ENCODE peak calls at places on chromosomes 12 and 14, in eight cellular contexts. T, E, I, B, L, P, G and C are unnamed samples. For H3K4me1, the result is how much of the 10 kb centered on the place peaks cover.

GRCh38 chr14:23068792-23069412 is 11.6 kb upstream of the CDH24 start:
- DNase-seq in T (peak), E (peak), I (peak), B (peak), L (peak), P (peak), G (peak), C (peak)

GRCh38 chr12:124592050-124592449 is 24.6 kb upstream of the NCOR2 start:
- DNase-seq in T (no peak), E (no peak), I (peak), B (no peak), L (no peak), P (no peak), G (no peak), C (peak)

GRCh38 chr12:133203344-133204263 is 22.3 kb downstream of the ZNF268 start:
- DNase-seq in T (no peak), E (no peak), I (peak), B (no peak), L (no peak), P (no peak), G (no peak), C (no peak)

GRCh38 chr14:92401561-92401960 is 78.6 kb downstream of the SLC24A4 start:
- DNase-seq in T (no peak), E (no peak), I (no peak), B (no peak), L (no peak), P (no peak), G (no peak), C (no peak)

GRCh38 chr12:121223283-121223946 is 13.5 kb downstream of the P2RX4 start:
- DNase-seq in T (no peak), E (no peak), I (no peak), B (no peak), L (peak), P (peak), G (no peak), C (no peak)

GRCh38 chr12:123075591-123076171 is 75.2 kb downstream of the PITPNM2 start:
- DNase-seq in T (peak), E (no peak), I (no peak), B (no peak), L (peak), P (peak), G (peak), C (no peak)

GRCh38 chr12:128844031-128844635 is 9.1 kb upstream of the GLT1D1 start:
- DNase-seq in T (no peak), E (no peak), I (no peak), B (no peak), L (no peak), P (no peak), G (peak), C (no peak)

GRCh38 chr12:82366182-82366581 is 7.9 kb downstream of the METTL25 start:
- DNase-seq in T (peak), E (no peak), I (peak), B (no peak), L (no peak), P (no peak), G (no peak), C (no peak)

GRCh38 chr12:96218989-96219678 is 25.0 kb downstream of the ELK3 start:
- DNase-seq in T (no peak), E (no peak), I (no peak), B (no peak), L (no peak), P (no peak), G (no peak), C (no peak)

GRCh38 chr12:96220902-96221301 is 26.7 kb downstream of the ELK3 start:
- DNase-seq in T (no peak), E (no peak), I (peak), B (no peak), L (no peak), P (no peak), G (no peak), C (no peak)

GRCh38 chr12:96221391-96221790 is 27.2 kb downstream of the ELK3 start:
- DNase-seq in T (no peak), E (no peak), I (no peak), B (no peak), L (no peak), P (no peak), G (no peak), C (no peak)

GRCh38 chr12:96215933-96216273 is 21.7 kb downstream of the ELK3 start:
- DNase-seq in T (no peak), E (no peak), I (no peak), B (no peak), L (no peak), P (no peak), G (peak), C (no peak)

DNA sequence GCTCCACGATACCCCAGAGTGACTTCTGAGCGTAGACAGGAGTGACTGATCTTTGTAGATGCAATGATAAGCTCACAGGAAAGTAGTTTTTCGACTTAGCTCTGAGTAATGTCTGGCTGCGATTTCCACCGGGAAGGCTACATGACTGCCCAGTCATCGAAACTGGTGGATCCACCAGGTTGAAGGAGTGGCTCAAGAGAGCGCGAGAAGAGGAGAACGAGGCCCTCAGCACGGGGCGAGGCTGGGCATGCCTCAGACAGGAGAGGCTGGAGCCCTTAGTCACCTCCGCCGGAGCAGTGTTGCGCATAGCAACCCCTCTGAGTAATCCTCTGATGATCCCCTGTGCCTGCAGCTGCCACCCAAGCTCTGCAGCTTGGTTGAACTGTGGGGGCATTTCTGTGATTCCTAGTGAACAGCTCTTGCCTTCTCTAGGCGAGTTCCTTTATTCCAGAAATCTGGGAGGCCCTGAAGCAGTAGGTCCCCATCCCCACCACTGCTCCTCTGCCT is 25.6 kb downstream of the ELK3 start:
- DNase-seq in T (peak), E (peak), I (peak), B (no peak), L (no peak), P (no peak), G (peak), C (peak)
- H3K4me1 ChIP-seq in T (under half), E (under half), I (under half), B (under half), L (under half), P (under half), G (under half), C (half or more)

GRCh38 chr14:77008541-77008940 is 20.0 kb downstream of the IRF2BPL start:
- DNase-seq in T (no peak), E (no peak), I (no peak), B (no peak), L (no peak), P (no peak), G (peak), C (no peak)

GRCh38 chr14:77006127-77006526 is 22.4 kb downstream of the IRF2BPL start:
- DNase-seq in T (no peak), E (no peak), I (no peak), B (no peak), L (no peak), P (no peak), G (no peak), C (no peak)

GRCh38 chr14:77009014-77009413 is 19.5 kb downstream of the IRF2BPL start:
- DNase-seq in T (no peak), E (no peak), I (no peak), B (no peak), L (no peak), P (no peak), G (no peak), C (no peak)

GRCh38 chr14:77007339-77007974 is 21.1 kb downstream of the IRF2BPL start:
- DNase-seq in T (no peak), E (no peak), I (no peak), B (no peak), L (no peak), P (no peak), G (no peak), C (no peak)

DNA sequence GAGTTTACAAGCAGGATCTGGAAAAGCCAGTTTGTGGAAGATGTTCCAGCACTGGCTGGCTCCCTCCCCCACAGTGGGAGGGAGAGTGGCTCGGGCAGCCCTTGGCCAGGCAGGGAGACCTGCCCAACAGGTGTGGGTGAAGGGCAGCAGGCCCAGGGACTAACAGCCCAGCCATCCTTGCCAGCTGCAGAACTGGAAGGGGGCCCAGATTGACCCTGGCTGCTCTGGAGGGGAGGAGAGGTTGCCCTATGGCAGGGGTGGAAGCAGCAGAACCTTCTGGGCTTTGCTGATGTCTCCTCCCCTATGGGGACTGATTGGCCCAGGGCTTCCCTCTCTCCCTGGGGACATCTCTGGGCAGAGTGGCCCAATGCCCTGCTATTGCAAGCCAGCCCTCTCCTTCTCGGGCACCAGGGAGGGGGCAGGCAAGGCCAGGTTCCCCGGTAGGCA is 20.5 kb downstream of the IRF2BPL start:
- DNase-seq in T (no peak), E (no peak), I (no peak), B (no peak), L (no peak), P (peak), G (no peak), C (no peak)
- H3K4me1 ChIP-seq in T (under half), E (half or more), I (under half), B (half or more), L (under half), P (half or more), G (under half), C (under half)

DNA sequence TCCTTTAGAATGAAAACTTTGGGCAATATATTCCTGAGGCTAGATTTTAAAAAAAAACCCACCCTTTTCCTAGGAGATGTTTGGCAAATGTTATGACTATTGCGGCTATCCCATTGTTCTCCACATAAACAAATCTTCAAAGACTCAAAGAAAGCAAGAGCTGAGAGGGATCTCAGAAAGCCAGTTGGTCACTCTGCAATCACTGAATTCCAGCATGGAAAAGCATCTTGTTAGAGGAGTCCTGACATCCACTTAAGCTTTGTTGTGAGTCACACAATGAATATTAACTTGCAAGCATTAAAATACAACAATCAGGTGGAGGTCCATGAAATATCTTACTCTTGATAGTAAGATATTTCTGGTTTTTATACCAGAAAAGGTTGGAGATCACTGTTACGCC is 11.0 kb upstream of the PTPRB start:
- DNase-seq in T (no peak), E (no peak), I (no peak), B (no peak), L (no peak), P (no peak), G (no peak), C (peak)
- H3K4me1 ChIP-seq in T (under half), E (under half), I (under half), B (under half), L (under half), P (under half), G (under half), C (half or more)

DNA sequence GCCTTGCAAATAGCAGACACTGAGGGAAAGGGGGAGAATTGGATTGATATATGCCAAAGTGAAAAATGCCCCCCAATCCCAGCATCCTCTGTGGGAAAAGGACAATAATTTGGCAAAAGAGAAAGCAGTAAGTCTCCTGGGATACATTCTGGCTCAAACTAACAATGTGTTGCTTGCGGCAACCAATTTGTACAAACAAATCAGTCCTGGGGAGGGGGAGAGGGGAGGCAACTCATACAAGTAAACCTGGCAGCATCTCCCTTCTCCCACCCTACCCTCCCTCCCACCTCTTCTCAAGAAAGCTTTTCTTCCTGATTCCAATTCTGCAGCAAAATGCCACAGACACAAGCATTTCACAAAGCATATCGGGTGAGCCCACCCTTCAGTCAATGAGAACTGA is 57.0 kb downstream of the STON2 start:
- DNase-seq in T (no peak), E (no peak), I (no peak), B (no peak), L (no peak), P (no peak), G (no peak), C (no peak)
- H3K4me1 ChIP-seq in T (under half), E (under half), I (under half), B (under half), L (under half), P (under half), G (under half), C (under half)

GRCh38 chr14:96511667-96512066 is 9.5 kb downstream of the PAPOLA start:
- DNase-seq in T (no peak), E (no peak), I (no peak), B (no peak), L (no peak), P (no peak), G (no peak), C (no peak)

GRCh38 chr14:96511146-96511545 is 9.0 kb downstream of the PAPOLA start:
- DNase-seq in T (no peak), E (no peak), I (no peak), B (no peak), L (no peak), P (no peak), G (no peak), C (no peak)

GRCh38 chr14:96512122-96512521 is 9.9 kb downstream of the PAPOLA start:
- DNase-seq in T (no peak), E (no peak), I (no peak), B (no peak), L (no peak), P (no peak), G (no peak), C (no peak)

GRCh38 chr14:96514694-96515093 is 12.5 kb downstream of the PAPOLA start:
- DNase-seq in T (no peak), E (no peak), I (no peak), B (no peak), L (no peak), P (no peak), G (no peak), C (no peak)

DNA sequence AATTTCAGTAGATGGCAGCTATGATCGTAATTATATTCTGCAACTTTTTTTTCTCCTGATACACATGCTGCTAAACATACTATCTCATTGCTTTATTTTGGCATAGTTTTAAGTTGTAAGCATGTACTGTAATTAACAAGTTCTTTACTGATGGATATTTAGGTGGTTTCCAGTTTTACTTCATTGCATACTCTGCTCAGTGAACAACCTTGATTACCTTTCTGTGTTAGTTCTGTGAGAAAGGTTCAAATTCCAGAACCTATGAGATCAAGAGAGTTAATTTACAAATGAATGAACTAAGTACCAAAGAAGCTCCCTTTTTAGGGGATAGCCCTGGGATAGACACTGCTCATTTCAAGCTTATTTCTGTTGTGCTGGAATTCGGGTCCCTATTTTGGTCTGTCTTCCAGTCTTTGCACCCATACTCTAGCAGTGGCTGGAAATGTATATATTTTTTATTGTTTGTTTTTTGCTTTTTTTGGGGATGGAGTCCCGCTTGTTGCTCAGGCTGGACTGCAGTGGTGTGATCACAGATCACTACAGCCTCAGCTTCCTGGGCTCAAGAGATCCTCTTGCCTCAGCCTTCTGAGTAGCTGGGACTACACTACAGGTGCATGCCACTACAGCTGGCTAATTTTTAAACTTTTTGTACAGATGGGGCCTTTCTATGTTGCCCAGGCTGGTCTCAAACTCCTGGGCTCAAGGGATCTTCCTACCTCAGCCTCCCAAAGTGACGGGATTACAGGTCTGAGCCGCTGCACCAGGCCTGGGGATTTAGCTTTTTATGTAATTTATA is 10.6 kb downstream of the PAPOLA start:
- DNase-seq in T (no peak), E (no peak), I (no peak), B (no peak), L (no peak), P (no peak), G (no peak), C (no peak)
- H3K4me1 ChIP-seq in T (under half), E (under half), I (under half), B (half or more), L (under half), P (half or more), G (under half), C (under half)

GRCh38 chr12:105221588-105222325 is 14.2 kb downstream of the APPL2 start:
- DNase-seq in T (no peak), E (no peak), I (no peak), B (no peak), L (no peak), P (no peak), G (no peak), C (no peak)

GRCh38 chr12:105220929-105221290 is 15.1 kb downstream of the APPL2 start:
- DNase-seq in T (no peak), E (no peak), I (no peak), B (no peak), L (no peak), P (peak), G (no peak), C (no peak)

GRCh38 chr12:105218434-105218833 is 17.5 kb downstream of the APPL2 start:
- DNase-seq in T (no peak), E (no peak), I (no peak), B (no peak), L (no peak), P (no peak), G (no peak), C (no peak)

GRCh38 chr12:105219261-105220018 is 16.5 kb downstream of the APPL2 start:
- DNase-seq in T (no peak), E (no peak), I (peak), B (no peak), L (no peak), P (no peak), G (no peak), C (no peak)

GRCh38 chr12:105220150-105220928 is 15.6 kb downstream of the APPL2 start:
- DNase-seq in T (no peak), E (no peak), I (no peak), B (no peak), L (no peak), P (no peak), G (no peak), C (no peak)
- H3K4me1 ChIP-seq in T (half or more), E (under half), I (under half), B (half or more), L (under half), P (half or more), G (under half), C (under half)

DNA sequence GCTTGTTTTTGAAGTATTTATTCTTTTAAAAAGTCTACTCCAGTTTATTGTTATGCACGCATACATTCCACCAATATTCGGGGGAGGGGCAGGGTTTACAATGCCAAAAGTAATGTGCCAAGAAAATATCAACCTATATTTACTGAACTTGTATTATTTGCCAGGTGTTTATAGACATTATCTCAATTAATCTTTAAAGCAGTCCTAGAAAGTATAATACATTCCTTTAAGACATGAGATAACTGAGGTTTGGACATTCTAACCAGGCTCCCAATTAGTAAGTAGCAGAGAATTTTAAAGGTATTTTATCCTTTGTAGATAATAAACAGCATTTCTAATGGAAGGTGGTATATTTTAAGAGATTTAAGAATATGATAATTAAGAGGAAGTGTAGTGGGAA is 124.5 kb upstream of the LRIG3 start:
- DNase-seq in T (no peak), E (no peak), I (no peak), B (no peak), L (no peak), P (no peak), G (no peak), C (no peak)
- H3K4me1 ChIP-seq in T (under half), E (under half), I (under half), B (under half), L (under half), P (under half), G (under half), C (under half)

GRCh38 chr14:95533822-95534221 is 1.0 kb upstream of the GLRX5 start:
- DNase-seq in T (peak), E (no peak), I (no peak), B (no peak), L (peak), P (no peak), G (peak), C (no peak)
- H3K4me1 ChIP-seq in T (half or more), E (half or more), I (under half), B (half or more), L (under half), P (half or more), G (under half), C (half or more)

DNA sequence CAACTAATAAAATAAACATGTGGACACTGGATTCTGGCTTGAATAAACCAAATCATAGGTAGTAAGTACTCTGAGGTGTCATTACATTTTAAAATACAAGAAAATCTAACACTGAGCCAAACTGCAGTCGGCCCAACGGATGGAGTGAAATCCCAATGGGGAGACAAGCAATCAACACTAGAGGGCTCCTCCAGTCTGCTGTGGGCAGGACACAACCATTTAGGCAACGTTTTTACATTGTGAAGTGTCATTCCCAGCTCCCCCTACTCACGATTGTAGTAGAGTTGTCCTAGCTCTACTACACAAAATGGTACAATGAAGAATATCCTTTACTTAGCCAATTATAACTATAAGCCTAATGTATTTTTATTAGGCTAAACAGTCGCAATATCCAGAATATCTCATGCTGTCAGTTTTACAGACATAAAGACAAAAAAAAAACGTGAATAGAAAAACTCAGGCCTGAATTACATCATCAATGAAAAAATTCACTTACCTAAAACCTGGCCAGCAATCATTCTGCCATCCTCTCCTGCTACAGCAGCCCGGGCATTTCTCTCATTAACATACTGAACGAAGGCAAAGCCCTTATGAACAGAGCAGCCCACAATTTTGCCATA is 35.7 kb downstream of the HNRNPC start:
- DNase-seq in T (no peak), E (no peak), I (peak), B (no peak), L (no peak), P (no peak), G (peak), C (no peak)
- H3K4me1 ChIP-seq in T (half or more), E (under half), I (under half), B (under half), L (under half), P (half or more), G (under half), C (under half)

GRCh38 chr14:55124774-55125372 is 4.2 kb upstream of the LGALS3 start:
- DNase-seq in T (no peak), E (no peak), I (no peak), B (no peak), L (no peak), P (no peak), G (no peak), C (no peak)
- H3K4me1 ChIP-seq in T (under half), E (half or more), I (under half), B (half or more), L (under half), P (half or more), G (under half), C (under half)